ENCODE peak calls at places on chromosome 6, in five cellular contexts. R is neuronal stem cell, Z is heart left ventricle, F is psoas muscle, K is endodermal cell. A is an unnamed sample. For H3K36me3, the result is how much of the 10 kb centered on the place peaks cover.

GRCh38 chr6:127933852-127934840 is 33.3 kb upstream of the THEMIS start:
- DNase-seq in R (no peak), Z (no peak), F (no peak), K (no peak), A (peak)

GRCh38 chr6:79334674-79335073 is 100.2 kb upstream of the HMGN3 start:
- DNase-seq in R (no peak), Z (no peak), F (no peak), K (no peak), A (no peak)

GRCh38 chr6:84546427-84546914 is 217.9 kb downstream of the TBX18 start:
- DNase-seq in R (no peak), Z (no peak), F (no peak), K (no peak), A (no peak)

GRCh38 chr6:54017877-54018276 is 93.4 kb upstream of the MLIP start:
- DNase-seq in R (no peak), Z (no peak), F (no peak), K (no peak), A (no peak)

GRCh38 chr6:107061125-107062020 is 33.4 kb downstream of the MTRES1 start:
- DNase-seq in R (no peak), Z (no peak), F (no peak), K (peak), A (peak)

GRCh38 chr6:10933126-10933525 is 46.3 kb downstream of the SYCP2L start:
- DNase-seq in R (no peak), Z (no peak), F (no peak), K (no peak), A (no peak)

GRCh38 chr6:165573671-165574070 is 89.4 kb downstream of the PDE10A start:
- DNase-seq in R (no peak), Z (peak), F (peak), K (peak), A (no peak)

GRCh38 chr6:227812-228338 is 64.4 kb upstream of the DUSP22 start:
- DNase-seq in R (no peak), Z (no peak), F (no peak), K (no peak), A (no peak)

GRCh38 chr6:163756079-163756478 is 341.6 kb downstream of the QKI start:
- DNase-seq in R (no peak), Z (no peak), F (no peak), K (no peak), A (no peak)

GRCh38 chr6:31750411-31751022 is 10.7 kb downstream of the MSH5 start:
- DNase-seq in R (no peak), Z (no peak), F (no peak), K (no peak), A (no peak)

GRCh38 chr6:24089741-24090140 is 36.3 kb upstream of the NRSN1 start:
- DNase-seq in R (no peak), Z (no peak), F (no peak), K (peak), A (no peak)

GRCh38 chr6:30707281-30707850 is 9.7 kb downstream of the MDC1 start:
- DNase-seq in R (no peak), Z (no peak), F (no peak), K (peak), A (no peak)

GRCh38 chr6:142218441-142218840 is 71.4 kb downstream of the VTA1 start:
- DNase-seq in R (no peak), Z (no peak), F (no peak), K (no peak), A (no peak)

GRCh38 chr6:45212976-45213375 is 115.2 kb upstream of the RUNX2 start:
- DNase-seq in R (no peak), Z (no peak), F (no peak), K (no peak), A (no peak)

GRCh38 chr6:166559211-166559610 is 27.3 kb downstream of the RAMACL start:
- DNase-seq in R (no peak), Z (no peak), F (no peak), K (peak), A (no peak)

GRCh38 chr6:31400467-31401289 is 2.7 kb upstream of the MICA start:
- DNase-seq in R (peak), Z (peak), F (peak), K (peak), A (peak)

GRCh38 chr6:155801046-155801445 is 345.4 kb upstream of the NOX3 start:
- DNase-seq in R (no peak), Z (no peak), F (no peak), K (no peak), A (no peak)

GRCh38 chr6:30926644-30927043 is 5.3 kb downstream of the SFTA2 start:
- DNase-seq in R (no peak), Z (peak), F (peak), K (no peak), A (no peak)

GRCh38 chr6:163249651-163250101 is 164.8 kb upstream of the QKI start:
- DNase-seq in R (no peak), Z (no peak), F (no peak), K (no peak), A (no peak)

GRCh38 chr6:154683756-154684523 is 49.3 kb upstream of the SCAF8 start:
- DNase-seq in R (no peak), Z (no peak), F (no peak), K (no peak), A (no peak)

GRCh38 chr6:167987396-167987795 is 10.1 kb upstream of the KIF25 start:
- DNase-seq in R (no peak), Z (no peak), F (no peak), K (no peak), A (no peak)

GRCh38 chr6:22794844-22795243 is 225.5 kb downstream of the HDGFL1 start:
- DNase-seq in R (no peak), Z (no peak), F (no peak), K (no peak), A (no peak)

GRCh38 chr6:124054034-124054433 is 250.4 kb downstream of the NKAIN2 start:
- DNase-seq in R (no peak), Z (no peak), F (no peak), K (no peak), A (no peak)

GRCh38 chr6:32668226-32668747 is 1.8 kb upstream of the HLA-DQB1 start:
- DNase-seq in R (no peak), Z (peak), F (peak), K (peak), A (peak)

DNA sequence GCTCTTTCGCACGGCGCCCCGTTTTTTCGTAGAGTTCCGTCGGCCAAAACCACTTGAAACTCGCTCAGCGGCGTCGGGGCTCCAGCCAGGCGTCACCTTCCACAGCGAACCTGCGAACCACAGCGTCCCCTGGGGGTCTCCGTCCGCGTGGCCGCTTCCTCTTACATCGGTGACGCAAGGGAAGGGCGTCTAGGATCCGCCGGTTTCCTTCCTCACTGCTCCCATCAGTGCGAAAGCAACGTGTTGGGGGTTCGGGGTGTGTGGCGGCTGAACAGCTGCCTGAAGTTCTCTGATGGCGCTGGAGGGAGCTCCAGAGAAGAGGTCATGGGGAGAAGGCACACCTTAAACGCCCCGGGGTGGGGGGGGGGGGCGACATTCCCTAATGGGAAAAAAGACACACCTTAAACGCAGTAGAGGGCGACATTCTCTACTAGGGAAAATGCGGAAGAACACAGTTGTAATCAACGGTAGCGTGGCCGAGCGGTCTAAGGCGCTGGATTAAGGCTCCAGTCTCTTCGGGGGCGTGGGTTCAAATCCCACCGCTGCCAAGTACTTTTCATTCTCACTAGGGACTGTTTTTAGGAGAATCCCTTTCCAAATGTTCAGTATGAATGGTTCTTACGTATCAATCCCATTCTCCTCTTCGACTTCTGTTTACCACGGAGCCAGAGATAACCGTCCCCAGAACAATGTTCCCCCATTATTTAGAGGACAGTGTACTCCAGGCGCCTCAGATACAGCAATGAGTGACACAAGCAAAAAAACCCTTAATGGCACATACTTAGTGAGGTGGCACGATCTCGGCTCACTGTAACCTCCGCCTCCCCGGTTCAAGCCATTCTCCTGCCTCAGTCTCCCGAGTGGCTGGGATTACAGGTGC is 16.3 kb downstream of the ZNF311 start:
- DNase-seq in R (peak), Z (peak), F (peak), K (peak), A (peak)
- H3K4me3 ChIP-seq in R (peak), Z (no peak), F (peak), K (peak), A (peak)

GRCh38 chr6:148497717-148498116 is 155.1 kb downstream of the SASH1 start:
- DNase-seq in R (no peak), Z (no peak), F (no peak), K (no peak), A (no peak)
- H3K27ac ChIP-seq in R (no peak), Z (peak), F (no peak), K (no peak), A (no peak)

DNA sequence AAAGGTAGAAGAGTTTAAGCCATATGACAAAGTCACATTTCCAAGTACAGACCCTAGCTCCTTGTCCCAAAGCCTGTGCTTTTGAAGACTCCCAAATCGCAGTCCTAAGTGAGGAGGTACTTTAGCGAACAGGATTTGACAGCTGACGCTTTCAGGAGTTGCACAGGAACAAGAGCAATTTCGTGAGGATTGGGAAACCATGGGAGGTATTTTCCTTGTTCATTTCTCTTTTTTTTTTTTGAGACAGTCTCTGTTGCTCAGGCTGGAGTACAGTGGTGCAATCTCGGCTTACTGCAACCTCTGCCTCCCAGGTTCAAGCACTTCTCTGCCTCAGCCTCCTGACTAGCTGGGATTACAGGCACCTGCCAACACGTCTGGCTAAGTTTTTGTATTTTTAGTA is 150.6 kb downstream of the MTHFD1L start:
- DNase-seq in R (no peak), Z (no peak), F (no peak), K (peak), A (no peak)
- H3K36me3 ChIP-seq in R (half or more), Z (under half), F (under half), K (half or more), A (under half)

GRCh38 chr6:157839606-157840005 is 16.6 kb downstream of the SNX9 start:
- DNase-seq in R (no peak), Z (no peak), F (no peak), K (no peak), A (no peak)
- H3K4me3 ChIP-seq in R (no peak), Z (no peak), F (no peak), K (no peak), A (no peak)